ENCODE peak calls at places on chromosomes 11 and 22, in seven cellular contexts. G, Y, X, O, B, P and N are unnamed samples. For H3K36me3, the result is how much of the 10 kb centered on the place peaks cover.

GRCh38 chr22:27843441-27843840 is 41.9 kb upstream of the MN1 start:
- DNase-seq in Y (no peak), O (no peak), G (no peak), B (no peak), P (no peak), X (no peak), N (no peak)

GRCh38 chr11:131408011-131408640 is 37.7 kb downstream of the NTM start:
- DNase-seq in X (peak), G (peak), Y (peak), O (no peak), P (peak), B (no peak), N (peak)

GRCh38 chr22:19984201-19984753 is 32.3 kb downstream of the ARVCF start:
- DNase-seq in O (no peak), X (peak), B (no peak), G (peak), P (no peak), Y (no peak), N (peak)

GRCh38 chr11:1763336-1763795 is 361 bp downstream of the CTSD start:
- DNase-seq in P (no peak), B (no peak), X (peak), G (no peak), O (no peak), Y (no peak), N (no peak)

GRCh38 chr11:45724145-45724544 is 58.7 kb upstream of the CHST1 start:
- DNase-seq in B (no peak), P (no peak), G (no peak), X (no peak), Y (no peak), O (no peak), N (no peak)

GRCh38 chr11:86592659-86593451 is 79.6 kb downstream of the ME3 start:
- DNase-seq in P (no peak), Y (peak), O (no peak), G (peak), X (peak), B (peak), N (peak)

GRCh38 chr11:130323452-130324448 is 9.0 kb upstream of the ZBTB44 start:
- DNase-seq in Y (peak), P (no peak), B (no peak), G (peak), X (no peak), O (no peak), N (no peak)

GRCh38 chr11:34960277-34960676 is 43.9 kb downstream of the PDHX start:
- DNase-seq in O (no peak), G (no peak), P (no peak), Y (peak), B (no peak), X (no peak), N (no peak)

GRCh38 chr11:55503449-55503848 is 50.8 kb upstream of the OR4C15 start:
- DNase-seq in X (no peak), B (no peak), G (no peak), Y (no peak), P (no peak), O (no peak), N (peak)

GRCh38 chr11:78370406-78371172 is 47.0 kb downstream of the GAB2 start:
- DNase-seq in X (peak), O (no peak), Y (peak), B (no peak), G (no peak), P (no peak), N (no peak)

GRCh38 chr11:1197886-1198765 is 24.7 kb upstream of the MUC5B start:
- DNase-seq in O (peak), B (no peak), P (no peak), X (peak), G (no peak), Y (no peak), N (no peak)

GRCh38 chr11:11916981-11917399 is 75.2 kb downstream of the USP47 start:
- DNase-seq in G (peak), O (no peak), B (no peak), X (no peak), Y (peak), P (peak), N (peak)

GRCh38 chr22:29129644-29130201 is 56.9 kb downstream of the KREMEN1 start:
- DNase-seq in Y (no peak), X (no peak), B (no peak), O (no peak), P (no peak), G (no peak), N (no peak)

GRCh38 chr11:107467754-107468153 is 10.1 kb upstream of the CWF19L2 start:
- DNase-seq in P (no peak), B (no peak), G (no peak), O (no peak), Y (no peak), X (no peak), N (no peak)

GRCh38 chr11:18721576-18722292 is 4.3 kb downstream of the IGSF22 start:
- DNase-seq in B (no peak), G (peak), P (peak), O (no peak), Y (peak), X (no peak), N (peak)

GRCh38 chr22:17922925-17923898 is 101.1 kb downstream of the MICAL3 start:
- DNase-seq in O (no peak), P (no peak), G (peak), B (no peak), X (peak), Y (peak), N (no peak)

GRCh38 chr11:114295676-114296081 is 520 bp upstream of the NNMT start:
- DNase-seq in Y (no peak), B (no peak), X (no peak), O (no peak), G (no peak), P (no peak), N (no peak)

GRCh38 chr11:78662811-78663210 is 88.1 kb upstream of the NARS2 start:
- DNase-seq in Y (no peak), G (no peak), O (no peak), P (no peak), X (no peak), B (no peak), N (no peak)

GRCh38 chr22:18067548-18068341 is 10.0 kb upstream of the PEX26 start:
- DNase-seq in P (no peak), Y (no peak), O (peak), X (peak), B (no peak), G (peak), N (no peak)

GRCh38 chr11:62832346-62833234 is at the start of gene TEX54:
- DNase-seq in O (peak), X (peak), P (no peak), B (no peak), G (peak), Y (no peak), N (no peak)

GRCh38 chr22:49457146-49457545 is 370.5 kb downstream of the BRD1 start:
- DNase-seq in G (no peak), O (no peak), X (no peak), B (no peak), P (no peak), Y (no peak), N (no peak)

GRCh38 chr22:40015346-40015976 is 20.7 kb downstream of the FAM83F start:
- DNase-seq in Y (no peak), G (peak), X (no peak), O (no peak), B (no peak), P (no peak), N (no peak)

GRCh38 chr11:111777094-111778046 is 11.2 kb upstream of the PPP2R1B start:
- DNase-seq in Y (peak), X (no peak), O (no peak), P (peak), G (peak), B (no peak), N (peak)

GRCh38 chr11:119616586-119617342 is 112.2 kb downstream of the NECTIN1 start:
- DNase-seq in X (no peak), B (no peak), G (no peak), Y (no peak), P (no peak), O (no peak), N (no peak)

GRCh38 chr22:33354928-33355327 is 296.7 kb upstream of the SYN3 start:
- DNase-seq in X (no peak), O (no peak), P (no peak), G (peak), B (no peak), Y (no peak), N (no peak)

GRCh38 chr22:29773233-29773632 is 6.1 kb downstream of the UQCR10 start:
- DNase-seq in X (no peak), B (no peak), P (no peak), Y (peak), O (no peak), G (peak), N (no peak)

DNA sequence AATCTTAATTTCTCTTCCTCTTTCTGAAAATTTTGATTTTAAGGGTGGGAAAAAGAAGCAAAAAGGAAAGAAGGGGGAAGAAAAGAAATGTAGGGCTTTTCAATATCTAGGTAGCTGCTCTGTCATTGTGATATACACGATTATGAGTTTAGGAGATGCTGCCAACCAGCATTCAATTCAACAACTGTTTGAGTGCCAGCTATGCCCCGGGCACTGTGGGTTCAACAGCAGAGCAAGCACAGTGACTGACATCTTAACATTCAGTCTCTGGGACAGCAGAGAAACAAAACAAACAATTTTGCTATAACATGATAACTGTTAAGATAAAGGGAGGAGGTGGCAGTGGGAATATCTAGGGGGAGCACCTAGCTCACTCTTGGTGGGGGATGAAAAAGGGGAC is 91.6 kb downstream of the DBX1 start:
- DNase-seq in X (no peak), G (no peak), B (no peak), O (no peak), Y (no peak), P (no peak), N (no peak)
- H3K36me3 ChIP-seq in X (under half), G (under half), B (under half), O (under half), Y (half or more), P (under half), N (under half)

GRCh38 chr11:48041877-48042698 is 61.7 kb downstream of the PTPRJ start:
- DNase-seq in B (no peak), X (no peak), Y (no peak), O (no peak), P (no peak), G (no peak), N (no peak)
- H3K4me3 ChIP-seq in B (no peak), X (no peak), Y (no peak), O (no peak), P (no peak), G (no peak), N (no peak)

DNA sequence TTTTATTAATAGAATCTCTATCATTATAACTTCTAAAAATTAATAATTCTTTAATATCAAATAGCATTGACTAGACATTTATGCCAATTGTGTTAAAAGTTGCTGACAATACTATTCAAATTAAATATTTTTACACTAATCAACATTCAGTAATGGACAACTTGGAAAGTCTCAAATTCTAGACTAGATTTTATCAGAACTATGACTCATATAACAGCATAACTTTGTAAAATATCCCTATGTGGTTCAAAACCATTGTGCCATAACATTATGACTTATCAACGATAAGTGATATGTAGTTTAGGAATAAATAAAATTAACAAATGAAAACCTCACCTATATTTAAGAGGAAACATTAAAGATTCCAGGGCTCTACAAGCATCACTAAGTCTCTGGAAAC is 291.8 kb downstream of the SBF2 start:
- DNase-seq in P (no peak), X (no peak), B (no peak), O (no peak), Y (no peak), G (peak), N (no peak)
- H3K36me3 ChIP-seq in P (under half), X (under half), B (under half), O (under half), Y (under half), G (under half), N (under half)

GRCh38 chr11:134257101-134257500 is 3.7 kb downstream of the ACAD8 start:
- DNase-seq in B (no peak), P (no peak), Y (no peak), G (no peak), X (no peak), O (no peak), N (no peak)

GRCh38 chr11:134252539-134253188 is 488 bp downstream of the THYN1 start:
- DNase-seq in X (no peak), P (peak), G (no peak), Y (peak), O (no peak), B (no peak), N (no peak)

GRCh38 chr11:134253189-134253993 is at the start of the genes ACAD8 and THYN1:
- DNase-seq in B (peak), P (peak), O (peak), G (peak), X (peak), Y (peak), N (peak)

GRCh38 chr11:134250675-134251074 is 2.5 kb downstream of the THYN1 start:
- DNase-seq in Y (no peak), P (no peak), B (no peak), G (no peak), O (no peak), X (no peak), N (no peak)

DNA sequence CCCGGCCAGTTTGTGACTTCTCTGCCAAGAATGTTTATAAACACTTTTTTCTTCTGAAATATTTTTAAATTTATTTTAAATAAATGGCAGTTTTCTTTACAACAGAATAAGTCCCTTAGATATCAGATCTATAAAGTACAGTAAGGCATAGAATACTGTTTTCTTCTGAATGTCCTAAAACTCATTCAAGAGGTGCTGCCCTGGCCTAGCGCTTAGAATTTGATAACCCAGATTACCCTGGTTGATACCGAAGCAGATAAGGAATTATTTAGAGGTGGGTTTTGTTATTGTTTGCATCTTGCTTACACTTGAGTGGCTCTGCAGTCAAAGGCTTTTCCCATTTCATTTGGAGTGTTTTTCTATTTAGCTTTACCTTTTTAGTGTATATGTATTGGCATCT is 1.1 kb downstream of the ACAD8 start:
- DNase-seq in P (no peak), Y (no peak), O (no peak), B (no peak), X (no peak), G (no peak), N (no peak)
- H3K4me3 ChIP-seq in P (peak), Y (peak), O (peak), B (no peak), X (peak), G (peak), N (peak)

DNA sequence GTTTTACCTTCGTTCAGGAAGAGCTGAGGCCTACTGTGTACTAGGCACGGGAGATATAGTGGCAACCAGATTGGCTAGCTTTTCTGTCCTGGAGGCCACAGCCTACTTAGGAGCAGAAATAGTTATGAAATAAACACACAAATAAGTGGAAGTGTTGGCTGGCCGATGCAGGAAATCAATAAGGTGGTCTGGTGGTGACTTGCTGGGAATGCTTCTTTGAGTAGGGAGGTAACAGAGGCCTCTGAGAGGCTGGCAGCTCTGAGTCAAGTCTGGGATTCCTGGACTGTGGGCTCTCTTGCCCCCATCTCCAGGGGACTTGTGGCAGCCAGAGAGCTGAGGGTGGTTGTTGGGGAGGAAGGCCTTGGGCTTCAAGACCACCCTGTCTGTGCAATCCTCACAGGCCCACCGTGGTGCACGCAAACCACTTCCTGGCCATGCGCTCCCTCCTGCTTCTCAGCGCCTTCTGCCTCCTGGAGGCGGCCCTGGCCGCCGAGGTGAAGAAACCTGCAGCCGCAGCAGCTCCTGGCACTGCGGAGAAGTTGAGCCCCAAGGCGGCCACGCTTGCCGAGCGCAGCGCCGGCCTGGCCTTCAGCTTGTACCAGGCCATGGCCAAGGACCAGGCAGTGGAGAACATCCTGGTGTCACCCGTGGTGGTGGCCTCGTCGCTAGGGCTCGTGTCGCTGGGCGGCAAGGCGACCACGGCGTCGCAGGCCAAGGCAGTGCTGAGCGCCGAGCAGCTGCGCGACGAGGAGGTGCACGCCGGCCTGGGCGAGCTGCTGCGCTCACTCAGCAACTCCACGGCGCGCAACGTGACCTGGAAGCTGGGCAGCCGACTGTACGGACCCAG is 4.1 kb downstream of the SERPINH1 start:
- DNase-seq in P (no peak), G (no peak), X (no peak), Y (no peak), O (no peak), B (no peak), N (no peak)
- H3K36me3 ChIP-seq in P (under half), G (half or more), X (under half), Y (under half), O (half or more), B (under half), N (half or more)

GRCh38 chr11:15688351-15688792 is 573.6 kb downstream of the INSC start:
- DNase-seq in P (no peak), G (peak), B (no peak), Y (peak), X (peak), O (no peak), N (no peak)

GRCh38 chr11:15685311-15685710 is 570.6 kb downstream of the INSC start:
- DNase-seq in X (no peak), P (no peak), G (peak), B (no peak), O (no peak), Y (no peak), N (no peak)

GRCh38 chr11:15687342-15687741 is 572.6 kb downstream of the INSC start:
- DNase-seq in P (no peak), O (no peak), Y (no peak), X (no peak), B (no peak), G (peak), N (no peak)

DNA sequence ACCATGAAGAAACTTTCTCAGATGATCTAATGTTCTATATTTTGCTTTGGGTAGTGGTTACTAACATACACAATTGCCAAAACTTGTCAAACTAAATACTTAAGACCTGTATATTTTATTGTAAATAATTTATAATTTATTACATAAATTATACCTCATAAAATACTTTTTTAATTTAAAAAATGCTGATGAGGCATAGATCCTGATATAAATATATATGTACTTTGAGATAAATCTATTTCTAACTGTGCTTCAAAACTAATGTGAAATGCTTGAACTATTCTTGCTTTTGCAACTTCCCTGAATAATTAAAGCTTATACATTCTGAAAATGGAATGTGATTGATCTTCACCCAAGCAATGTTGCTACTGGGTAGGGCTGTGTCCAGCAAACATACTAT is 568.8 kb downstream of the INSC start:
- DNase-seq in Y (no peak), O (no peak), P (no peak), B (no peak), G (no peak), X (no peak), N (no peak)
- H3K4me3 ChIP-seq in Y (no peak), O (no peak), P (no peak), B (no peak), G (no peak), X (no peak), N (no peak)

GRCh38 chr22:23827351-23827995 is 11.3 kb downstream of the DERL3 start:
- DNase-seq in O (no peak), X (peak), B (no peak), Y (no peak), G (no peak), P (peak), N (no peak)

GRCh38 chr22:23828800-23829680 is 9.8 kb downstream of the DERL3 start:
- DNase-seq in G (no peak), P (no peak), Y (no peak), O (no peak), X (peak), B (no peak), N (no peak)

GRCh38 chr22:23824476-23825245 is 14.1 kb downstream of the DERL3 start:
- DNase-seq in P (no peak), O (no peak), Y (no peak), B (no peak), G (no peak), X (peak), N (no peak)

GRCh38 chr22:23825246-23825905 is 13.4 kb downstream of the DERL3 start:
- DNase-seq in G (no peak), B (no peak), P (no peak), X (peak), O (no peak), Y (no peak), N (no peak)

GRCh38 chr22:23826510-23827350 is 12.1 kb downstream of the DERL3 start:
- DNase-seq in G (peak), X (peak), Y (no peak), P (peak), B (no peak), O (no peak), N (no peak)
- H3K36me3 ChIP-seq in G (under half), X (under half), Y (under half), P (under half), B (under half), O (half or more), N (half or more)